ENCODE peak calls at places on chromosomes 13 and 19, in five cellular contexts. W is pancreas; E is activated CD4-positive, alpha-beta T cell treated with anti-CD3 and anti-CD28 coated beads for 36 hours; R is right cardiac atrium; Z is activated naive CD8-positive, alpha-beta T cell treated with anti-CD3 and anti-CD28 coated beads, Interleukin-2, amount 50 U/mL, for 24 hours. N is an unnamed sample.

GRCh38 chr19:18392936-18393335 is 4.5 kb downstream of the LRRC25 start:
- ATAC-seq in Z (no peak), W (no peak), R (no peak), E (no peak), N (no peak)

GRCh38 chr13:50400930-50401553 is 385.8 kb downstream of the KCNRG start:
- ATAC-seq in Z (no peak), W (peak; percentile 45), E (no peak), R (peak; percentile 53), N (no peak)

GRCh38 chr13:24341439-24341838 is 32.1 kb downstream of the C1QTNF9 start:
- ATAC-seq in R (no peak), E (no peak), W (no peak), Z (peak; percentile 15), N (peak; percentile 40)

GRCh38 chr13:75794663-75795062 is 158.5 kb downstream of the LMO7 start:
- ATAC-seq in E (no peak), W (no peak), Z (no peak), R (no peak), N (no peak)

GRCh38 chr19:18282021-18282787 is 782 bp upstream of the JUND start:
- ATAC-seq in R (peak; percentile 15), W (peak; percentile 1), Z (peak; percentile 30), E (peak; percentile 40), N (peak; percentile 4)

GRCh38 chr19:39448271-39448670 is 2.9 kb downstream of the SUPT5H start:
- ATAC-seq in Z (no peak), W (no peak), E (no peak), R (no peak), N (peak; percentile 15)

GRCh38 chr19:2337329-2337707 is 8.8 kb downstream of the SPPL2B start:
- ATAC-seq in R (no peak), E (peak; percentile 27), W (peak; percentile 74), Z (no peak), N (no peak)

GRCh38 chr13:107992542-107992941 is 222.8 kb downstream of the LIG4 start:
- ATAC-seq in Z (no peak), E (no peak), R (no peak), W (no peak), N (no peak)

GRCh38 chr19:37991841-37992248 is 84.8 kb downstream of the SIPA1L3 start:
- ATAC-seq in E (no peak), W (no peak), R (no peak), Z (no peak), N (no peak)

GRCh38 chr19:36093146-36093662 is 17.7 kb upstream of the OVOL3 start:
- ATAC-seq in R (no peak), Z (peak; percentile 74), E (peak; percentile 87), W (no peak), N (peak; percentile 93)

GRCh38 chr13:32737111-32737571 is 150.9 kb downstream of the PDS5B start:
- ATAC-seq in E (peak; percentile 73), W (peak; percentile 63), Z (peak; percentile 66), R (peak; percentile 61), N (peak; percentile 69)

GRCh38 chr13:95121516-95121915 is 179.7 kb downstream of the ABCC4 start:
- ATAC-seq in Z (no peak), E (no peak), R (no peak), W (no peak), N (no peak)

GRCh38 chr19:3120611-3121231 is 15.1 kb upstream of the GNA15 start:
- ATAC-seq in E (no peak), W (no peak), Z (no peak), R (no peak), N (no peak)

GRCh38 chr19:5823579-5824281 is 15.8 kb downstream of the FUT6 start:
- ATAC-seq in R (no peak), E (no peak), W (no peak), Z (no peak), N (no peak)

GRCh38 chr13:21289475-21289874 is 113.0 kb downstream of the MRPL57 start:
- ATAC-seq in E (peak; percentile 26), R (no peak), Z (no peak), W (no peak), N (no peak)

GRCh38 chr13:42378383-42378780 is 106.4 kb downstream of the AKAP11 start:
- ATAC-seq in E (no peak), Z (peak; percentile 37), R (no peak), W (no peak), N (peak; percentile 51)

GRCh38 chr19:33216198-33216830 is 9.3 kb downstream of the SLC7A10 start:
- ATAC-seq in R (no peak), E (no peak), Z (no peak), W (no peak), N (no peak)

GRCh38 chr19:58499021-58499927 is 12.5 kb downstream of the SLC27A5 start:
- ATAC-seq in R (peak; percentile 98), Z (peak; percentile 98), E (peak; percentile 99), W (peak; percentile 97), N (peak; percentile 98)

GRCh38 chr13:44710576-44710975 is 134.4 kb upstream of the TSC22D1 start:
- ATAC-seq in E (peak; percentile 100), R (no peak), W (no peak), Z (peak; percentile 100), N (peak; percentile 99)

GRCh38 chr19:30077851-30078355 is 135.9 kb downstream of the URI1 start:
- ATAC-seq in W (no peak), E (no peak), Z (no peak), R (no peak), N (no peak)

GRCh38 chr13:30907167-30907761 is 1.2 kb downstream of the MEDAG start:
- ATAC-seq in E (no peak), Z (no peak), W (no peak), R (peak; percentile 1), N (no peak)

GRCh38 chr13:113166266-113166665 is 7.8 kb downstream of the PROZ start:
- ATAC-seq in W (no peak), E (peak; percentile 57), Z (peak; percentile 90), R (no peak), N (peak; percentile 87)

GRCh38 chr13:114339779-114340534 is 25.7 kb downstream of the CHAMP1 start:
- ATAC-seq in W (peak; percentile 84), E (peak; percentile 78), Z (peak; percentile 97), R (no peak), N (peak; percentile 91)

GRCh38 chr19:3162418-3163229 is 15.9 kb upstream of the S1PR4 start:
- ATAC-seq in Z (no peak), W (peak; percentile 28), R (no peak), E (peak; percentile 47), N (peak; percentile 45)

GRCh38 chr13:91312324-91312723 is 35.2 kb upstream of the MIR17HG start:
- ATAC-seq in Z (no peak), W (no peak), E (no peak), R (no peak), N (no peak)

GRCh38 chr19:51144482-51145045 is 2.5 kb downstream of the SIGLEC7 start:
- ATAC-seq in E (no peak), Z (no peak), R (no peak), W (no peak), N (no peak)

GRCh38 chr19:9958451-9958850 is 22.1 kb upstream of the OLFM2 start:
- ATAC-seq in R (no peak), W (no peak), Z (no peak), E (no peak), N (no peak)

GRCh38 chr13:37565425-37565824 is 33.1 kb downstream of the POSTN start:
- ATAC-seq in R (no peak), W (no peak), Z (no peak), E (no peak), N (no peak)